ENCODE peak calls at places on chromosome 20, in six cellular contexts. E is HepG2, Q is K562, W is SK-N-SH, J is H1, Y is GM12878. X is an unnamed sample.
A peak's percentile ranks its signal among the peaks of the same experiment; 100 is the strongest.

GRCh38 chr20:41571006-41571405 is 47.2 kb downstream of the CHD6 start:
- DNase-seq in E (no peak), Y (no peak), J (no peak), W (no peak), Q (no peak), X (no peak)

GRCh38 chr20:1423625-1424106 is 30.8 kb upstream of the FKBP1A start:
- DNase-seq in E (peak; percentile 92), Q (peak; percentile 41), J (peak; percentile 65), Y (no peak), W (no peak), X (peak; percentile 57)

GRCh38 chr20:48603116-48603818 is 224.5 kb downstream of the PREX1 start:
- DNase-seq in Q (no peak), W (no peak), E (no peak), Y (no peak), J (no peak), X (no peak)

GRCh38 chr20:38894091-38894847 is 31.9 kb upstream of the FAM83D start:
- DNase-seq in W (peak; percentile 86), Y (no peak), Q (peak; percentile 88), J (no peak), E (no peak), X (no peak)

GRCh38 chr20:58457083-58457680 is 58.0 kb downstream of the APCDD1L start:
- DNase-seq in J (no peak), E (no peak), Q (no peak), W (peak; percentile 64), Y (no peak), X (no peak)

GRCh38 chr20:58714340-58714922 is 21.8 kb downstream of the NPEPL1 start:
- DNase-seq in Q (no peak), W (peak; percentile 32), J (peak; percentile 42), E (no peak), Y (no peak), X (no peak)

GRCh38 chr20:63815869-63816268 is 15.2 kb downstream of the ZBTB46 start:
- DNase-seq in Y (no peak), J (no peak), E (no peak), Q (no peak), W (no peak), X (no peak)

GRCh38 chr20:48467622-48468021 is 360.2 kb downstream of the PREX1 start:
- DNase-seq in E (no peak), W (no peak), Y (no peak), Q (peak; percentile 54), J (no peak), X (peak; percentile 8)

GRCh38 chr20:4045741-4046140 is 30.4 kb upstream of the RNF24 start:
- DNase-seq in J (no peak), E (no peak), W (no peak), Y (no peak), Q (no peak), X (no peak)

GRCh38 chr20:48503166-48503815 is 324.5 kb downstream of the PREX1 start:
- DNase-seq in E (no peak), J (no peak), W (no peak), Y (no peak), Q (no peak), X (no peak)

GRCh38 chr20:18266282-18266681 is 22.0 kb upstream of the ZNF133 start:
- DNase-seq in E (no peak), J (no peak), Q (no peak), W (no peak), Y (no peak), X (no peak)

GRCh38 chr20:63585616-63586565 is 11.9 kb upstream of the HELZ2 start:
- DNase-seq in E (no peak), Q (no peak), J (no peak), Y (no peak), W (no peak), X (no peak)

GRCh38 chr20:43590036-43590391 is 723 bp upstream of the IFT52 start:
- DNase-seq in J (peak; percentile 50), Y (no peak), Q (no peak), W (peak; percentile 51), E (peak; percentile 30), X (no peak)

GRCh38 chr20:15905661-15906060 is 667.6 kb downstream of the KIF16B start:
- DNase-seq in Y (no peak), W (no peak), E (no peak), Q (no peak), J (no peak), X (no peak)

GRCh38 chr20:41734506-41734945 is 116.3 kb upstream of the CHD6 start:
- DNase-seq in J (peak; percentile 74), Q (peak; percentile 73), E (peak; percentile 75), Y (no peak), W (peak; percentile 64), X (peak; percentile 39)

GRCh38 chr20:1333462-1334369 is 4.8 kb upstream of the SDCBP2 start:
- DNase-seq in Q (no peak), Y (no peak), J (peak; percentile 33), W (no peak), E (no peak), X (no peak)

GRCh38 chr20:45470939-45471338 is 1.4 kb downstream of the WFDC2 start:
- DNase-seq in J (no peak), E (no peak), Q (no peak), W (no peak), Y (no peak), X (no peak)

GRCh38 chr20:1888796-1889463 is 6.3 kb upstream of the SIRPA start:
- DNase-seq in J (no peak), E (peak; percentile 60), Y (no peak), Q (no peak), W (no peak), X (peak; percentile 93)

GRCh38 chr20:60070791-60071190 is 112.6 kb downstream of the CDH26 start:
- DNase-seq in E (no peak), Q (no peak), J (no peak), W (no peak), Y (no peak), X (no peak)

GRCh38 chr20:60066438-60066823 is 108.2 kb downstream of the CDH26 start:
- DNase-seq in J (no peak), W (no peak), Q (no peak), E (no peak), Y (no peak), X (no peak)

GRCh38 chr20:60068509-60068908 is 110.3 kb downstream of the CDH26 start:
- DNase-seq in W (no peak), J (no peak), E (no peak), Y (no peak), Q (no peak), X (no peak)

GRCh38 chr20:60071965-60072364 is 113.7 kb downstream of the CDH26 start:
- DNase-seq in J (no peak), E (no peak), Y (no peak), Q (no peak), W (no peak), X (no peak)

DNA sequence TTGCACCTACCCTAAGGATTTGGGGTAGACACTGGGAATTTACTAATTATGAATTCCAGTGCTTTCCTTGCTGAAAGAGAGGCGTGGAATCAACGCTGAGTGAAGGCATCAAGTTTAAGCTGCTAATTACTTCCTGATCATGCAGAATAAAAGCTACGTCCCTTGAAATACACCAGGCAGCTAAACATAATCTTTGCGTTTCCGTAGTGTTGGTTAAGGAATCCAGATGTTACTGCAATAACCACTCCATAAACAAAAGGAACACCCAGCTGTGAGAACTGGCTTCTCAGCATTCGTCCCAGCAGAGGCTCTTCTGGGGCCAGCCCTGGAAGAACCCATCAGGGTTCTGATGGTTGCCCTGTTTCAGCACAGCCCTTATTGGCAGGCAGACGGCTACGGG is 111.4 kb downstream of the CDH26 start:
- DNase-seq in W (no peak), Y (no peak), J (no peak), E (no peak), Q (no peak), X (no peak)
- TF ChIP-seq POLR2AphosphoS5 in W (no peak), Y (no peak), J (no peak), E (no peak), Q (no peak), X (no peak)

GRCh38 chr20:21514553-21515251 is 838 bp upstream of the NKX2-2 start:
- DNase-seq in W (peak; percentile 34), J (peak; percentile 86), E (no peak), Y (no peak), Q (no peak), X (no peak)
- TF ChIP-seq GABPA in W (no peak), J (no peak), E (no peak), Y (no peak), Q (no peak), X (no peak)

DNA sequence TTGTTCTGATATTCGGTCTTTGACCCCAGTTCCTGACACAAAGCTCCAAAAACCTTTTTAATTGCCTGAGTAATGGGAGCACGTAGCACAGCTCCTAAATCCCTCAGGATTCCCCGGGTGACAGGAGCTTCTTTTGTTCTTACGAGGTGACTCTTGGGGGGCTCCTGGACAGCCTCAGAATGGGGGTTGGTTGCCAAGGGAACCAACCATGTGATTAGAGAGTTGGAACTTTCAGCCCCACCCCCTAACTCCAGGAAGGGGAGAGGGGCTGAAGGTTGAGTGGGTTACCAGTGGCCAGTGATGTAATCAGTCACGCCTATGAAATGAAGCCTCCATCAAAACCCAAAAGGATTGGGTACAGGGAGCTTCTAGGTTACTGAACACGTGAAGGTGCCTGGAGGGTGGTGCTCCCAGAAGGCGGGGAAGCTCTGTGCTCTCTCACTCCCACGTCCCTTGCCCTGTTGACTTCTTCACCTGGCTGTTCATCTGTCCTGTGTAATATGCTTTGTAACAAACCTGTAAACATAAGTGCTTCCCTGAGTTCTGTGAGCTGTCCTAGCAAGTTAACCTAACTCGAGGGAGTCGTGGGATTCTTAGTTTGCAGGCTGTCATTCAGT is 89.5 kb downstream of the CHMP4B start:
- DNase-seq in E (no peak), W (no peak), Q (no peak), Y (no peak), J (no peak), X (no peak)
- TF ChIP-seq POLR2AphosphoS5 in E (no peak), W (no peak), Q (no peak), Y (no peak), J (no peak), X (no peak)

GRCh38 chr20:61458146-61458746 is 206.2 kb downstream of the CDH4 start:
- DNase-seq in J (no peak), E (no peak), Q (no peak), Y (no peak), W (no peak), X (no peak)

GRCh38 chr20:61459705-61460104 is 207.6 kb downstream of the CDH4 start:
- DNase-seq in Y (no peak), J (no peak), W (no peak), E (no peak), Q (no peak), X (no peak)

GRCh38 chr20:61461459-61461858 is 209.4 kb downstream of the CDH4 start:
- DNase-seq in W (no peak), Q (no peak), E (no peak), J (no peak), Y (no peak), X (no peak)

GRCh38 chr20:61459266-61459665 is 207.2 kb downstream of the CDH4 start:
- DNase-seq in Q (no peak), J (no peak), W (no peak), E (no peak), Y (no peak), X (no peak)

DNA sequence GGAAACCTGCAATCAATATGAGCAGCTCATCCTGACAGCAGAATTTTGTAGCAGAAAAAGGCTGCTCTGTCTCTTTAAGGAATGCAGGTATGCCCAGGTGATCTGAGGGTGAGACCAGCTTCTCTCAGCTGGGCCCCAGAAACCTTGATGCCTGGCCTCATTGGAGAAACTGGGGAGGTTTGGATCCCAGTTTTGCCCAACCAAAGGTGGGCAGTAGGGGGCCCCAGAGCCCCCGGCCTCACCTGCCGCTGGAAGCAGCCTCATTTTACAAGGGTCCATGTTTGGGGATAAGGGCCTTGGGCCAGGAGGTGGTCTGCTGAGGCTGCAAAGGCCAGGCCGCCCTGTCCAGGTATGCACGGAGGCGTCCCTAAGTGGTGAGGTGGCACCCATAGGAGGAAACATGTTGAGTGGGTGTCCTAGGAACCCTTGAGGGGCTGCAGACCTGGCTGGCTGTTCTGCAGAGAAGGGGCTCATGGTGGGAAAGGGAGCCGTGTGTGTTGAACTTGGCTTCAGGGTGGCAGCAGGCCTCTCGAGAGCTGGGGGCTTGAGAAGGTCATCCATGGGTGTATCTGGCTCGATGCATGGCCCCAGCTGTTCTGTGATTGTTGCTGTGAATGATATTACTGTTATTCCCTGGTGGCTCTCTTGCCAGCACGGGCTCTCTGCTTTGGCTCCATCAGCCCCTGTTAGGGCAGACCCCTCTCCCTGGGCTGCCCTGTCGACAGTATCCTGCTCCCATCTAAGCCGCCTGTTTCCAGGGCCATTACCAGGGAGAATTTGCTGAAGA is 208.4 kb downstream of the CDH4 start:
- DNase-seq in W (no peak), Y (no peak), Q (no peak), E (no peak), J (no peak), X (no peak)
- TF ChIP-seq GABPA in W (no peak), Y (no peak), Q (no peak), E (no peak), J (no peak), X (no peak)

X was measured in HL-60.